ENCODE peak calls at places on chromosomes 5 and 9, in six cellular contexts. L, M, A, N, B and X are unnamed samples.

GRCh38 chr5:37975531-37975930 is 135.7 kb upstream of the GDNF start:
- DNase-seq in B (no peak), L (no peak), M (peak), N (no peak), A (no peak), X (no peak)

GRCh38 chr5:114223866-114224265 is 138.0 kb upstream of the KCNN2 start:
- DNase-seq in B (no peak), N (peak), L (peak), M (no peak), A (no peak), X (peak)

GRCh38 chr9:78292716-78293497 is 4.0 kb upstream of the PSAT1 start:
- DNase-seq in L (no peak), A (no peak), B (no peak), M (no peak), N (no peak), X (no peak)

GRCh38 chr9:114098021-114098659 is 952 bp downstream of the KIF12 start:
- DNase-seq in N (peak), M (no peak), A (no peak), L (peak), B (no peak), X (no peak)

GRCh38 chr5:21681906-21682305 is 1171.2 kb downstream of the CDH12 start:
- DNase-seq in N (no peak), B (no peak), L (no peak), M (no peak), A (no peak), X (no peak)

GRCh38 chr9:12993432-12993831 is 218.6 kb downstream of the LURAP1L start:
- DNase-seq in N (no peak), A (no peak), M (no peak), B (no peak), L (no peak), X (no peak)

GRCh38 chr9:69515810-69516209 is 156.4 kb downstream of the APBA1 start:
- DNase-seq in A (no peak), B (no peak), N (no peak), M (no peak), L (no peak), X (no peak)

GRCh38 chr5:143596500-143596820 is 193.0 kb upstream of the NR3C1 start:
- DNase-seq in B (no peak), N (no peak), M (no peak), L (no peak), A (no peak), X (no peak)

GRCh38 chr9:16321461-16322119 is 548.9 kb downstream of the BNC2 start:
- DNase-seq in B (no peak), A (no peak), N (no peak), L (peak), M (peak), X (no peak)

GRCh38 chr5:126757713-126758357 is 19.1 kb upstream of the LMNB1 start:
- DNase-seq in L (no peak), M (no peak), A (no peak), N (no peak), B (no peak), X (no peak)

GRCh38 chr5:134543820-134544692 is 18.6 kb downstream of the JADE2 start:
- DNase-seq in B (no peak), N (no peak), L (no peak), A (peak), M (no peak), X (no peak)

GRCh38 chr5:172110260-172110815 is 77.7 kb downstream of the STK10 start:
- DNase-seq in N (no peak), M (no peak), B (peak), L (no peak), A (no peak), X (no peak)

GRCh38 chr5:151107738-151108520 is 27.1 kb upstream of the TNIP1 start:
- DNase-seq in L (peak), N (no peak), B (no peak), M (no peak), A (no peak), X (no peak)

GRCh38 chr9:77926314-77926959 is 105.2 kb downstream of the GNAQ start:
- DNase-seq in A (no peak), N (no peak), L (peak), M (peak), B (no peak), X (no peak)

GRCh38 chr5:168734657-168735344 is 155.6 kb upstream of the PANK3 start:
- DNase-seq in M (no peak), N (no peak), B (peak), A (no peak), L (peak), X (no peak)

GRCh38 chr5:40278881-40279280 is 400.8 kb upstream of the PTGER4 start:
- DNase-seq in A (no peak), N (no peak), M (no peak), L (no peak), B (no peak), X (no peak)

GRCh38 chr5:179166886-179167841 is 107.0 kb downstream of the ZNF354C start:
- DNase-seq in M (no peak), A (peak), B (peak), L (peak), N (peak), X (peak)

GRCh38 chr9:122180633-122181032 is 20.9 kb downstream of the MORN5 start:
- DNase-seq in L (peak), N (no peak), B (no peak), A (no peak), M (peak), X (no peak)

GRCh38 chr9:78239506-78239905 is 3.6 kb downstream of the CEP78 start:
- DNase-seq in L (no peak), B (peak), A (no peak), N (peak), M (no peak), X (no peak)

GRCh38 chr9:3508078-3508431 is 17.7 kb downstream of the RFX3 start:
- DNase-seq in B (no peak), M (no peak), A (no peak), N (no peak), L (no peak), X (no peak)